ENCODE peak calls at places on chromosomes 11 and 22, in ten cellular contexts. Z is stimulated activated CD4-positive, alpha-beta T cell treated with anti-CD3 and anti-CD28 coated beads, Interleukin-2, amount 100 ng/mL, for 48 hours; C is MM.1S; W is NCI-H460; G is NCI-H1930; M is NCI-H2107; J is fibroblast of the aortic adventitia; T is Kasumi-1; E is activated T-cell treated with anti-CD3 and anti-CD28 coated beads for 1 hour; L is EH. V is an unnamed sample.

GRCh38 chr22:38069372-38070249 is 12.4 kb downstream of the PICK1 start:
- DNase-seq in Z (no peak), C (peak; percentile 97), W (no peak), G (no peak), M (no peak), J (peak; percentile 55), T (peak; percentile 63), E (no peak), L (peak; percentile 86), V (peak; percentile 72)

GRCh38 chr11:130388607-130389205 is 39.7 kb downstream of the ADAMTS8 start:
- DNase-seq in Z (no peak), C (no peak), W (no peak), G (no peak), M (no peak), J (no peak), T (no peak), E (no peak), L (no peak), V (no peak)

GRCh38 chr11:128653828-128654231 is 40.0 kb upstream of the FLI1 start:
- DNase-seq in Z (no peak), C (no peak), W (peak; percentile 46), G (no peak), M (no peak), J (peak; percentile 46), T (no peak), E (no peak), L (peak; percentile 73), V (no peak)

GRCh38 chr22:45582236-45582954 is 79.7 kb downstream of the FBLN1 start:
- DNase-seq in Z (no peak), C (no peak), W (no peak), G (no peak), M (no peak), J (no peak), T (no peak), E (no peak), L (no peak), V (no peak)

GRCh38 chr11:3853935-3854659 is 1.4 kb upstream of the STIM1 start:
- DNase-seq in Z (peak; percentile 57), C (peak; percentile 93), W (no peak), G (no peak), M (no peak), J (no peak), T (peak; percentile 57), E (peak; percentile 46), L (no peak), V (no peak)

GRCh38 chr11:126442523-126442922 is 87.0 kb downstream of the ST3GAL4 start:
- DNase-seq in Z (no peak), C (no peak), W (no peak), G (no peak), M (no peak), J (no peak), T (no peak), E (no peak), L (no peak), V (no peak)

GRCh38 chr11:7910389-7910788 is 20.7 kb downstream of the OR10A6 start:
- DNase-seq in Z (no peak), C (no peak), W (no peak), G (no peak), M (no peak), J (peak; percentile 39), T (no peak), E (no peak), L (peak; percentile 13), V (no peak)

GRCh38 chr11:75380716-75381420 is 18.4 kb upstream of the RPS3 start:
- DNase-seq in Z (no peak), C (no peak), W (no peak), G (no peak), M (no peak), J (no peak), T (peak; percentile 40), E (no peak), L (peak; percentile 24), V (no peak)

GRCh38 chr11:61860054-61860903 is 31.1 kb downstream of the FADS3 start:
- DNase-seq in Z (no peak), C (no peak), W (no peak), G (no peak), M (no peak), J (peak; percentile 71), T (no peak), E (no peak), L (peak; percentile 52), V (no peak)

GRCh38 chr22:23178512-23179254 is 1.6 kb upstream of the BCR start:
- DNase-seq in Z (peak; percentile 66), C (peak; percentile 67), W (peak; percentile 37), G (peak; percentile 36), M (no peak), J (peak; percentile 66), T (peak; percentile 59), E (peak; percentile 58), L (peak; percentile 63), V (no peak)

GRCh38 chr11:106159846-106160245 is 82.4 kb downstream of the AASDHPPT start:
- DNase-seq in Z (no peak), C (no peak), W (no peak), G (no peak), M (no peak), J (peak; percentile 69), T (no peak), E (no peak), L (peak; percentile 15), V (no peak)

GRCh38 chr11:79369094-79369493 is 71.7 kb downstream of the TENM4 start:
- DNase-seq in Z (no peak), C (no peak), W (no peak), G (no peak), M (no peak), J (no peak), T (no peak), E (no peak), L (no peak), V (no peak)

GRCh38 chr11:123180166-123180565 is 14.9 kb downstream of the CLMP start:
- DNase-seq in Z (no peak), C (no peak), W (no peak), G (no peak), M (no peak), J (peak; percentile 31), T (no peak), E (no peak), L (peak; percentile 49), V (no peak)

GRCh38 chr22:25514436-25514835 is 50.0 kb upstream of the GRK3 start:
- DNase-seq in Z (no peak), C (no peak), W (no peak), G (no peak), M (no peak), J (no peak), T (no peak), E (no peak), L (peak; percentile 15), V (no peak)

GRCh38 chr11:100576044-100577021 is 110.8 kb upstream of the ARHGAP42 start:
- DNase-seq in Z (no peak), C (peak; percentile 61), W (peak; percentile 56), G (peak; percentile 48), M (no peak), J (peak; percentile 76), T (peak; percentile 82), E (no peak), L (peak; percentile 65), V (no peak)

GRCh38 chr11:69674267-69674885 is 777 bp downstream of the LTO1 start:
- DNase-seq in Z (no peak), C (no peak), W (no peak), G (no peak), M (no peak), J (peak; percentile 87), T (no peak), E (no peak), L (peak; percentile 84), V (no peak)

GRCh38 chr11:7892751-7893356 is 38.2 kb downstream of the OR10A6 start:
- DNase-seq in Z (no peak), C (peak; percentile 63), W (peak; percentile 48), G (peak; percentile 56), M (peak; percentile 30), J (peak; percentile 83), T (peak; percentile 84), E (no peak), L (peak; percentile 76), V (peak; percentile 4)